ENCODE peak calls at places on chromosomes 3 and 15, in five cellular contexts. One of them, this sample, is unnamed.

GRCh38 chr3:50248387-50248786 is 12.4 kb downstream of the GNAI2 start:
- DNase-seq in K562: no peak
- DNase-seq in MM.1S: no peak
- DNase-seq in GM23248: peak; percentile 72
- DNase-seq in endothelial cell of umbilical vein: peak; percentile 77
- DNase-seq in this sample: peak; percentile 32

GRCh38 chr3:89155811-89156210 is 48.4 kb downstream of the EPHA3 start:
- DNase-seq in endothelial cell of umbilical vein: no peak
- DNase-seq in GM23248: no peak
- DNase-seq in MM.1S: no peak
- DNase-seq in K562: no peak
- DNase-seq in this sample: no peak

GRCh38 chr3:160226026-160226739 is 961 bp downstream of the C3orf80 start:
- DNase-seq in MM.1S: no peak
- DNase-seq in K562: peak; percentile 33
- DNase-seq in endothelial cell of umbilical vein: no peak
- DNase-seq in GM23248: peak; percentile 25
- DNase-seq in this sample: no peak

GRCh38 chr3:57078366-57079220 is 18.1 kb downstream of the SPATA12 start:
- DNase-seq in endothelial cell of umbilical vein: peak; percentile 45
- DNase-seq in GM23248: peak; percentile 77
- DNase-seq in K562: peak; percentile 56
- DNase-seq in MM.1S: no peak
- DNase-seq in this sample: peak; percentile 80

GRCh38 chr3:4988815-4989648 is 9.8 kb downstream of the BHLHE40 start:
- DNase-seq in GM23248: peak; percentile 38
- DNase-seq in endothelial cell of umbilical vein: no peak
- DNase-seq in MM.1S: no peak
- DNase-seq in K562: peak; percentile 94
- DNase-seq in this sample: no peak

GRCh38 chr3:31043184-31043819 is 148.8 kb upstream of the GADL1 start:
- DNase-seq in endothelial cell of umbilical vein: no peak
- DNase-seq in GM23248: peak; percentile 56
- DNase-seq in MM.1S: no peak
- DNase-seq in K562: no peak
- DNase-seq in this sample: no peak

GRCh38 chr3:11632564-11632963 is 11.2 kb downstream of the VGLL4 start:
- DNase-seq in K562: no peak
- DNase-seq in endothelial cell of umbilical vein: no peak
- DNase-seq in MM.1S: no peak
- DNase-seq in GM23248: no peak
- DNase-seq in this sample: no peak

GRCh38 chr3:53240989-53241972 is 14.5 kb downstream of the TKT start:
- DNase-seq in endothelial cell of umbilical vein: no peak
- DNase-seq in MM.1S: no peak
- DNase-seq in GM23248: no peak
- DNase-seq in K562: no peak
- DNase-seq in this sample: no peak

GRCh38 chr15:35858707-35859106 is 312.7 kb upstream of the DPH6 start:
- DNase-seq in MM.1S: no peak
- DNase-seq in GM23248: no peak
- DNase-seq in K562: no peak
- DNase-seq in endothelial cell of umbilical vein: no peak
- DNase-seq in this sample: no peak

GRCh38 chr15:31079519-31079918 is 22.0 kb downstream of the TRPM1 start:
- DNase-seq in MM.1S: no peak
- DNase-seq in K562: no peak
- DNase-seq in endothelial cell of umbilical vein: no peak
- DNase-seq in GM23248: peak; percentile 69
- DNase-seq in this sample: no peak

GRCh38 chr3:194281766-194282165 is 69.4 kb downstream of the CPN2 start:
- DNase-seq in K562: no peak
- DNase-seq in endothelial cell of umbilical vein: no peak
- DNase-seq in MM.1S: no peak
- DNase-seq in GM23248: no peak
- DNase-seq in this sample: no peak

GRCh38 chr15:96882361-96882760 is 551.9 kb downstream of the NR2F2 start:
- DNase-seq in MM.1S: no peak
- DNase-seq in GM23248: no peak
- DNase-seq in K562: no peak
- DNase-seq in endothelial cell of umbilical vein: no peak
- DNase-seq in this sample: no peak

GRCh38 chr15:59147666-59148065 is 42.7 kb downstream of the CCNB2 start:
- DNase-seq in MM.1S: no peak
- DNase-seq in K562: no peak
- DNase-seq in GM23248: no peak
- DNase-seq in endothelial cell of umbilical vein: no peak
- DNase-seq in this sample: no peak

GRCh38 chr3:126745760-126746394 is 41.8 kb downstream of the CHCHD6 start:
- DNase-seq in GM23248: no peak
- DNase-seq in endothelial cell of umbilical vein: no peak
- DNase-seq in K562: no peak
- DNase-seq in MM.1S: no peak
- DNase-seq in this sample: peak; percentile 76

GRCh38 chr3:158920375-158920774 is 118.5 kb downstream of the MFSD1 start:
- DNase-seq in endothelial cell of umbilical vein: no peak
- DNase-seq in K562: no peak
- DNase-seq in GM23248: peak; percentile 63
- DNase-seq in MM.1S: no peak
- DNase-seq in this sample: no peak

GRCh38 chr3:194755689-194756459 is 70.2 kb downstream of the FAM43A start:
- DNase-seq in MM.1S: no peak
- DNase-seq in endothelial cell of umbilical vein: no peak
- DNase-seq in K562: no peak
- DNase-seq in GM23248: no peak
- DNase-seq in this sample: no peak

GRCh38 chr3:47746264-47746663 is 35.4 kb downstream of the SMARCC1 start:
- DNase-seq in GM23248: no peak
- DNase-seq in MM.1S: no peak
- DNase-seq in K562: no peak
- DNase-seq in endothelial cell of umbilical vein: no peak
- DNase-seq in this sample: no peak

GRCh38 chr15:47870956-47871625 is 153.8 kb downstream of the SEMA6D start:
- DNase-seq in MM.1S: no peak
- DNase-seq in K562: no peak
- DNase-seq in endothelial cell of umbilical vein: peak; percentile 91
- DNase-seq in GM23248: peak; percentile 30
- DNase-seq in this sample: no peak

GRCh38 chr3:177079684-177080083 is 117.6 kb downstream of the TBL1XR1 start:
- DNase-seq in endothelial cell of umbilical vein: no peak
- DNase-seq in MM.1S: no peak
- DNase-seq in K562: no peak
- DNase-seq in GM23248: no peak
- DNase-seq in this sample: no peak

GRCh38 chr15:77030042-77030927 is 35.4 kb downstream of the PSTPIP1 start:
- DNase-seq in endothelial cell of umbilical vein: no peak
- DNase-seq in GM23248: no peak
- DNase-seq in K562: peak; percentile 50
- DNase-seq in MM.1S: no peak
- DNase-seq in this sample: no peak

DNA sequence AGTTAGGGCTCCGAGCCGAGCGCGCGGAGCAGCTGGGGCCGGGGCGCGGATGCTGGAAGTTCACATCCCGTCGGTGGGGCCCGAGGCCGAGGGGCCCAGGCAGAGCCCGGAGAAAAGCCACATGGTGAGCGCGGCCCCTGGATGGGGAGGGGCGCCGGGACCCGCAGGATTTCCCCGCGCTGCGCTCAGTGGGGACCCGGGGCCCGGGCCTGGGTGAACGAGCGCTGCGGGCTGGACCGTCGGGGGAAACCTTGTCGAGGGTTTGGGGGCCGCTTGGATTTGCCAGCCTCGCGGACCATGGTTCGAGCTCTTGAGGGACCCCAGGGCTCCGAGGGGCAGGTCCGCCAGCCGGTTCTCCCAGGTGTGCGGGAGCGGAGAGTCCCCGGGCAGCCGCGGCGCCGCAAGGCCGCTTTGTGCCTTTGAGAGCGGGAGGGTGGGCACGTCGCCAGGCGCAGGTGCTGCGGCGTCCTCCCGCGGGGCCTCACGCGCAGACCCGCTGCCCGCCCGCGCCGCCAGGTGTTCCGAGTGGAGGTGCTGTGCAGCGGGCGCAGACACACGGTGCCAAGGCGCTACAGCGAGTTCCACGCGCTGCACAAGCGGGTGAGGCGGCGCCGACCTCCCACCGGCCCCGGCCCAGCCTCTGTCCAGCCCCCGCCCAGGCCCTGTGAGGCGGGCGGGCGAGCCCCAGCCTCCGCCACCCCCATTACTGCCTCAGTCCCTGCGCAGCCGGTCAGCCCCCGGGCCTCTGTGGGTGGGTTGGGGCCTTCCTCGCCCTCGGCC is at the start of gene SNX22:
- DNase-seq in GM23248: no peak
- DNase-seq in endothelial cell of umbilical vein: peak; percentile 6
- DNase-seq in MM.1S: peak; percentile 26
- DNase-seq in K562: no peak
- DNase-seq in this sample: no peak
- TF ChIP-seq EZH2 in GM23248: peak; percentile 91
- TF ChIP-seq EZH2 in endothelial cell of umbilical vein: no peak
- TF ChIP-seq EZH2 in MM.1S: no peak
- TF ChIP-seq EZH2 in K562: no peak
- TF ChIP-seq EZH2 in this sample: no peak

DNA sequence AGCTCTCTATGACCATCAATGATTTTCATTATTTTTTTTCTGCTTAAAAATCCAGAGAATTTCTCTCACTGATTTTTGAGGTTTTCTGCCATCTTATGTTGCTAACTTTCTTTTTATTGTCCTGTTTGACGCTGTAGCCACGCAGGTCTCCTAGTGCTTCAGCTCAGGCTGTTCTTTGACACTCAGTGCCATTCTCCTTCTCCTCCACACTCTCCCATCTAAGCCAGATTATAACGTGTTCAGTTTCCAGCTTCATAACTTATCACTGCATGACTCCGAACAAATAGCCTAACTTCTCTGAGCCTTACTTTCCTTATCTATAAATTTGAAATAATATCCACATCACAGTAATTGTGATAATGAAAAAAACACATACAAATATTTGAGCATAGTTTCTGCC is 22.8 kb upstream of the ST3GAL6 start:
- DNase-seq in K562: no peak
- DNase-seq in endothelial cell of umbilical vein: no peak
- DNase-seq in MM.1S: no peak
- DNase-seq in GM23248: no peak
- DNase-seq in this sample: no peak
- H3K79me2 ChIP-seq in K562: no peaks in the 10 kb centered on the region
- H3K79me2 ChIP-seq in endothelial cell of umbilical vein: peaks cover 61% of the 10 kb centered on the region
- H3K79me2 ChIP-seq in MM.1S: peaks cover 97% of the 10 kb centered on the region
- H3K79me2 ChIP-seq in GM23248: no peaks in the 10 kb centered on the region
- H3K79me2 ChIP-seq in this sample: no peaks in the 10 kb centered on the region

GRCh38 chr3:55157736-55158135 is 229.9 kb upstream of the LRTM1 start:
- DNase-seq in endothelial cell of umbilical vein: no peak
- DNase-seq in GM23248: peak; percentile 57
- DNase-seq in K562: no peak
- DNase-seq in MM.1S: no peak
- DNase-seq in this sample: no peak
- TF ChIP-seq EZH2 in endothelial cell of umbilical vein: no peak
- TF ChIP-seq EZH2 in GM23248: no peak
- TF ChIP-seq EZH2 in K562: no peak
- TF ChIP-seq EZH2 in MM.1S: no peak
- TF ChIP-seq EZH2 in this sample: no peak

DNA sequence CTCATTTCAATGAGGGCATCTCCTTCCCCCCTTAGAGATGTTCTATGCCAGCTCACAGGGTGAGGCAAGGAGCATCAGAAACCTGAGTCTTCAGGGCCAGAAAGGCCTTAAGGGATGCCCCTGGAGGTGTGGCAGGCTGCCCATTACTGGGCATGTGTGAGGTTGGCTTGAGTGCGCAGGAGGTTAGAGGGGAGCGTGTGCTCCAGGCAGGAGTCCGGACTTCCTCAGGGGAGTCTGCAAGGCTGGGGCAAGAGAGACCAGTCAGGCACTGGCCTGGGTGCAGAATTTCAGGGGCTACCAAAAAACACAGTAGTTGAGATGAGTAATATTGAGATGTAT is 1.9 kb downstream of the LOXL1 start:
- DNase-seq in K562: no peak
- DNase-seq in endothelial cell of umbilical vein: no peak
- DNase-seq in MM.1S: no peak
- DNase-seq in GM23248: no peak
- DNase-seq in this sample: no peak
- H3K79me2 ChIP-seq in K562: no peaks in the 10 kb centered on the region
- H3K79me2 ChIP-seq in endothelial cell of umbilical vein: no peaks in the 10 kb centered on the region
- H3K79me2 ChIP-seq in MM.1S: no peaks in the 10 kb centered on the region
- H3K79me2 ChIP-seq in GM23248: peaks cover 77% of the 10 kb centered on the region
- H3K79me2 ChIP-seq in this sample: peaks cover 49% of the 10 kb centered on the region

GRCh38 chr15:80694624-80695098 is 449 bp upstream of the ABHD17C start:
- DNase-seq in K562: no peak
- DNase-seq in GM23248: peak; percentile 64
- DNase-seq in MM.1S: peak; percentile 44
- DNase-seq in endothelial cell of umbilical vein: no peak
- DNase-seq in this sample: peak; percentile 43
- TF ChIP-seq EZH2 in K562: no peak
- TF ChIP-seq EZH2 in GM23248: no peak
- TF ChIP-seq EZH2 in MM.1S: no peak
- TF ChIP-seq EZH2 in endothelial cell of umbilical vein: no peak
- TF ChIP-seq EZH2 in this sample: no peak

This sample was measured in PC-9.